ENCODE peak calls at places on chromosomes 2 and 18, in eight cellular contexts. U is GM23248, M is psoas muscle, D is lung, T is OCI-LY7, E is K562, G is SK-N-SH, J is suprapubic skin. H is an unnamed sample.
A peak's percentile ranks its signal among the peaks of the same experiment; 100 is the strongest.

GRCh38 chr18:79401494-79402208 is 5.9 kb downstream of the NFATC1 start:
- DNase-seq in J (peak; percentile 76), E (no peak), T (no peak), G (no peak), U (no peak), D (no peak), M (peak; percentile 65), H (no peak)

GRCh38 chr2:96636772-96637171 is 1.3 kb downstream of the KANSL3 start:
- DNase-seq in M (no peak), T (no peak), D (no peak), U (peak; percentile 45), J (no peak), G (peak; percentile 32), E (peak; percentile 45), H (no peak)

GRCh38 chr18:26133652-26134051 is at the start of gene PSMA8:
- DNase-seq in U (no peak), M (no peak), G (no peak), D (no peak), E (no peak), T (no peak), J (no peak), H (no peak)

GRCh38 chr18:46431522-46432171 is 225.4 kb downstream of the LOXHD1 start:
- DNase-seq in D (no peak), E (no peak), T (no peak), J (no peak), G (peak; percentile 60), U (no peak), M (no peak), H (no peak)

GRCh38 chr2:96870631-96871255 is 863 bp upstream of the SEMA4C start:
- DNase-seq in G (no peak), M (no peak), J (peak; percentile 80), D (no peak), T (no peak), E (peak; percentile 71), U (peak; percentile 31), H (peak; percentile 64)

GRCh38 chr18:26262156-26262555 is 35.9 kb downstream of the TAF4B start:
- DNase-seq in J (no peak), U (no peak), M (no peak), E (no peak), T (no peak), G (no peak), D (no peak), H (no peak)

GRCh38 chr2:147569426-147569825 is 275.4 kb upstream of the ACVR2A start:
- DNase-seq in J (no peak), D (no peak), G (no peak), U (peak; percentile 11), T (no peak), E (no peak), M (no peak), H (no peak)

GRCh38 chr2:238739668-238740067 is 108.2 kb upstream of the TWIST2 start:
- DNase-seq in E (peak; percentile 1), U (no peak), J (no peak), T (no peak), D (no peak), M (no peak), G (no peak), H (no peak)

GRCh38 chr18:69958422-69958821 is 10.7 kb upstream of the CD226 start:
- DNase-seq in J (no peak), E (no peak), M (no peak), U (no peak), G (no peak), T (no peak), D (no peak), H (no peak)

GRCh38 chr18:79378416-79379250 is 17.1 kb upstream of the NFATC1 start:
- DNase-seq in D (peak; percentile 80), G (peak; percentile 67), J (peak; percentile 89), M (peak; percentile 89), T (peak; percentile 53), U (peak; percentile 87), E (peak; percentile 51), H (peak; percentile 84)

GRCh38 chr18:76131738-76132137 is 363.3 kb downstream of the ZNF516 start:
- DNase-seq in G (no peak), M (no peak), D (no peak), E (no peak), T (no peak), U (no peak), J (no peak), H (no peak)

GRCh38 chr2:102686479-102687439 is 67.4 kb downstream of the SLC9A2 start:
- DNase-seq in G (no peak), D (no peak), E (no peak), J (no peak), U (no peak), T (no peak), M (no peak), H (no peak)

GRCh38 chr2:166013878-166014277 is 60.3 kb upstream of the TTC21B start:
- DNase-seq in G (no peak), T (no peak), D (no peak), E (peak; percentile 5), M (no peak), U (no peak), J (no peak), H (no peak)

GRCh38 chr2:64779117-64779690 is 125.5 kb upstream of the SERTAD2 start:
- DNase-seq in U (peak; percentile 83), D (no peak), M (no peak), J (no peak), T (no peak), E (no peak), G (no peak), H (no peak)

GRCh38 chr2:42492691-42493467 is 903 bp downstream of the KCNG3 start:
- DNase-seq in D (peak; percentile 41), G (peak; percentile 42), T (no peak), J (no peak), U (peak; percentile 12), E (no peak), M (no peak), H (no peak)

GRCh38 chr2:227479865-227480475 is 8.0 kb downstream of the AGFG1 start:
- DNase-seq in U (peak; percentile 65), G (peak; percentile 49), J (no peak), D (no peak), T (peak; percentile 31), M (no peak), E (peak; percentile 34), H (no peak)

GRCh38 chr2:38750011-38750792 is 959 bp downstream of the SRSF7 start:
- DNase-seq in E (peak; percentile 70), D (peak; percentile 49), G (peak; percentile 79), T (peak; percentile 66), M (peak; percentile 74), U (peak; percentile 79), J (peak; percentile 71), H (peak; percentile 63)
- H3K36me3 ChIP-seq in E (peaks cover 51% of the 10 kb centered on the region), D (peaks cover 11% of the 10 kb centered on the region), G (peaks cover 48% of the 10 kb centered on the region), T (peaks cover 59% of the 10 kb centered on the region), M (peaks cover 48% of the 10 kb centered on the region), U (peaks cover 43% of the 10 kb centered on the region), J (peaks cover 40% of the 10 kb centered on the region), H (peaks cover 44% of the 10 kb centered on the region)

GRCh38 chr2:190179754-190180312 is 117.3 kb upstream of the MSTN start:
- DNase-seq in U (no peak), M (no peak), J (no peak), G (peak; percentile 10), T (no peak), E (no peak), D (no peak), H (peak; percentile 63)
- H3K27ac ChIP-seq in U (no peak overlapping the region), M (peak overlapping the region; percentile 90), J (peak overlapping the region; percentile 93), G (no peak overlapping the region), T (no peak overlapping the region), E (peak overlapping the region; percentile 84), D (no peak overlapping the region), H (peak overlapping the region; percentile 90)

GRCh38 chr18:49654347-49654746 is 92.5 kb downstream of the LIPG start:
- DNase-seq in M (no peak), D (no peak), U (no peak), G (no peak), J (no peak), E (no peak), T (no peak), H (no peak)

GRCh38 chr18:49655266-49656097 is 93.6 kb downstream of the LIPG start:
- DNase-seq in T (no peak), M (no peak), G (no peak), E (no peak), D (no peak), U (no peak), J (no peak), H (no peak)

GRCh38 chr18:49650426-49650891 is 88.6 kb downstream of the LIPG start:
- DNase-seq in U (peak; percentile 38), J (no peak), E (no peak), D (no peak), M (no peak), T (no peak), G (no peak), H (peak; percentile 14)

GRCh38 chr18:49651033-49651432 is 89.2 kb downstream of the LIPG start:
- DNase-seq in G (no peak), D (no peak), T (no peak), E (no peak), M (no peak), J (no peak), U (no peak), H (peak; percentile 11)

GRCh38 chr18:49652841-49653240 is 91.0 kb downstream of the LIPG start:
- DNase-seq in D (no peak), J (no peak), G (no peak), M (no peak), T (no peak), E (no peak), U (no peak), H (no peak)
- H3K4me3 ChIP-seq in D (no peak overlapping the region), J (no peak overlapping the region), G (peak overlapping the region; percentile 9), M (peak overlapping the region; percentile 9), T (no peak overlapping the region), E (no peak overlapping the region), U (no peak overlapping the region), H (no peak overlapping the region)

GRCh38 chr2:47809903-47810302 is 27.0 kb downstream of the MSH6 start:
- DNase-seq in T (no peak), E (no peak), D (no peak), J (no peak), U (no peak), G (no peak), M (no peak), H (no peak)

GRCh38 chr2:47803770-47804169 is 20.8 kb downstream of the MSH6 start:
- DNase-seq in M (no peak), G (no peak), T (no peak), D (no peak), E (no peak), J (no peak), U (no peak), H (no peak)

GRCh38 chr2:47808614-47809013 is 25.7 kb downstream of the MSH6 start:
- DNase-seq in D (no peak), E (no peak), J (no peak), T (no peak), U (no peak), M (no peak), G (no peak), H (no peak)

GRCh38 chr2:47803363-47803762 is 20.4 kb downstream of the MSH6 start:
- DNase-seq in E (no peak), G (no peak), U (no peak), D (no peak), T (no peak), M (no peak), J (no peak), H (no peak)

GRCh38 chr2:47805850-47806249 is 22.9 kb downstream of the MSH6 start:
- DNase-seq in T (no peak), D (no peak), G (no peak), E (no peak), J (no peak), U (no peak), M (no peak), H (no peak)
- H3K36me3 ChIP-seq in T (peaks cover 100% of the 10 kb centered on the region), D (peaks cover 23% of the 10 kb centered on the region), G (peaks cover 91% of the 10 kb centered on the region), E (peaks cover 100% of the 10 kb centered on the region), J (peaks cover 92% of the 10 kb centered on the region), U (peaks cover 88% of the 10 kb centered on the region), M (peaks cover 99% of the 10 kb centered on the region), H (peaks cover 98% of the 10 kb centered on the region)

H was measured in stomach.